ENCODE peak calls at places on chromosomes 5 and 9, in five cellular contexts. C is CD4-positive, CD25-positive, alpha-beta regulatory T cell; X is MM.1S; B is gastrocnemius medialis; V is HFF-Myc. Y is an unnamed sample.

GRCh38 chr9:124774131-124774978 is 2.6 kb upstream of the OLFML2A start:
- DNase-seq in C (peak; percentile 67), X (peak; percentile 66), B (peak; percentile 79), V (peak; percentile 70), Y (peak; percentile 86)

GRCh38 chr9:2574215-2574614 is 47.4 kb upstream of the VLDLR start:
- DNase-seq in C (no peak), X (no peak), B (no peak), V (no peak), Y (no peak)

GRCh38 chr9:73643379-73644013 is 491.8 kb downstream of the ANXA1 start:
- DNase-seq in C (no peak), X (no peak), B (no peak), V (no peak), Y (peak; percentile 85)

GRCh38 chr9:5013379-5013778 is 28.3 kb downstream of the JAK2 start:
- DNase-seq in C (no peak), X (no peak), B (no peak), V (no peak), Y (peak; percentile 36)

GRCh38 chr9:134864821-134865190 is 15.8 kb upstream of the FCN2 start:
- DNase-seq in C (no peak), X (no peak), B (no peak), V (no peak), Y (no peak)

GRCh38 chr9:76394896-76395244 is 644 bp upstream of the RFK start:
- DNase-seq in C (peak; percentile 43), X (peak; percentile 66), B (peak; percentile 62), V (no peak), Y (no peak)

GRCh38 chr9:86135374-86135773 is 36.0 kb upstream of the GOLM1 start:
- DNase-seq in C (no peak), X (no peak), B (no peak), V (no peak), Y (no peak)

GRCh38 chr9:90969021-90969675 is 167.5 kb downstream of the SYK start:
- DNase-seq in C (no peak), X (peak; percentile 3), B (no peak), V (no peak), Y (no peak)

GRCh38 chr5:122156724-122157325 is 27.5 kb downstream of the ZNF474 start:
- DNase-seq in C (no peak), X (peak; percentile 54), B (no peak), V (no peak), Y (peak; percentile 89)

GRCh38 chr9:113564804-113565237 is 101.3 kb downstream of the RGS3 start:
- DNase-seq in C (no peak), X (no peak), B (peak; percentile 45), V (no peak), Y (peak; percentile 70)

GRCh38 chr5:14663734-14664269 is 716 bp upstream of the OTULIN start:
- DNase-seq in C (no peak), X (peak; percentile 70), B (no peak), V (no peak), Y (peak; percentile 44)

GRCh38 chr5:78008356-78008967 is 232.3 kb upstream of the TBCA start:
- DNase-seq in C (no peak), X (peak; percentile 55), B (no peak), V (peak; percentile 9), Y (peak; percentile 76)

GRCh38 chr5:35478856-35479682 is 138.6 kb upstream of the SPEF2 start:
- DNase-seq in C (no peak), X (peak; percentile 73), B (no peak), V (no peak), Y (peak; percentile 67)

GRCh38 chr5:72849546-72849945 is 33.1 kb downstream of the TNPO1 start:
- DNase-seq in C (no peak), X (no peak), B (no peak), V (no peak), Y (no peak)

GRCh38 chr5:72848474-72849428 is 32.3 kb downstream of the TNPO1 start:
- DNase-seq in C (peak; percentile 46), X (peak; percentile 58), B (peak; percentile 52), V (no peak), Y (peak; percentile 44)

GRCh38 chr5:72852356-72852755 is 35.9 kb downstream of the TNPO1 start:
- DNase-seq in C (no peak), X (no peak), B (no peak), V (no peak), Y (no peak)

GRCh38 chr5:72847989-72848473 is 31.6 kb downstream of the TNPO1 start:
- DNase-seq in C (peak; percentile 73), X (peak; percentile 90), B (peak; percentile 92), V (peak; percentile 85), Y (peak; percentile 94)

GRCh38 chr5:72850113-72850512 is 33.7 kb downstream of the TNPO1 start:
- DNase-seq in C (no peak), X (no peak), B (no peak), V (no peak), Y (no peak)
- H3K4me3 ChIP-seq in C (peak overlapping the region; percentile 96), X (peak overlapping the region; percentile 88), B (peak overlapping the region; percentile 90), V (peak overlapping the region; percentile 82), Y (peak overlapping the region; percentile 87)

DNA sequence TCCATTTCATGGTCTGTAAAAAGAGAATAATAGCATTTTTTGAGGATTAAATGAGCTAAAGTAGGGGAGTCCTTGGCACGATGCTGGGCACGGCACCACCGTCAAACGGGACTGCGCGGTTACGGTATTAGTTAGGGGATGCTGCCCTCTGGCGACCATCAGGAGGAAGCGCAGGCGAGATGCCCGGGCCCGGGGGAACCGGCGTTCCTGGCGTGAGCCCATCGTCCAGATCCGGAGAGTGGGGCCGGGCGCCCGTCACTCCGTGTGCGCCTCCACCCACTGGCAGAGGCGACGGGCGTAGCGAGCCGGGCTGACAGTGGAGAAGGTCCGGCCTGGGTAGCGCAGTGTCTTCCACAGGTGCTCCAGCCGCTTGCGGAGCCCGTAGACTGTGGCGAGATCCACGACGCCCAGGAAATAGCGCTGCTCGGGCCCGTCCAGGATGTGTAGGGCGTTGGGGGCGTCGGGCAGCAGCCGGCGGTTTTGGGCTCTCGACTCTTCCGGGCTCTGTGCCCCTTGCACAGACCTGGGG is 4.8 kb upstream of the ST6GALNAC4 start:
- DNase-seq in C (peak; percentile 67), X (peak; percentile 63), B (peak; percentile 67), V (no peak), Y (peak; percentile 54)
- H3K4me3 ChIP-seq in C (no peak overlapping the region), X (peak overlapping the region; percentile 27), B (peak overlapping the region; percentile 29), V (no peak overlapping the region), Y (no peak overlapping the region)

GRCh38 chr5:88876714-88877113 is 6.3 kb downstream of the MEF2C start:
- DNase-seq in C (no peak), X (no peak), B (no peak), V (no peak), Y (no peak)
- H3K4me3 ChIP-seq in C (no peak overlapping the region), X (peak overlapping the region; percentile 79), B (no peak overlapping the region), V (no peak overlapping the region), Y (no peak overlapping the region)

DNA sequence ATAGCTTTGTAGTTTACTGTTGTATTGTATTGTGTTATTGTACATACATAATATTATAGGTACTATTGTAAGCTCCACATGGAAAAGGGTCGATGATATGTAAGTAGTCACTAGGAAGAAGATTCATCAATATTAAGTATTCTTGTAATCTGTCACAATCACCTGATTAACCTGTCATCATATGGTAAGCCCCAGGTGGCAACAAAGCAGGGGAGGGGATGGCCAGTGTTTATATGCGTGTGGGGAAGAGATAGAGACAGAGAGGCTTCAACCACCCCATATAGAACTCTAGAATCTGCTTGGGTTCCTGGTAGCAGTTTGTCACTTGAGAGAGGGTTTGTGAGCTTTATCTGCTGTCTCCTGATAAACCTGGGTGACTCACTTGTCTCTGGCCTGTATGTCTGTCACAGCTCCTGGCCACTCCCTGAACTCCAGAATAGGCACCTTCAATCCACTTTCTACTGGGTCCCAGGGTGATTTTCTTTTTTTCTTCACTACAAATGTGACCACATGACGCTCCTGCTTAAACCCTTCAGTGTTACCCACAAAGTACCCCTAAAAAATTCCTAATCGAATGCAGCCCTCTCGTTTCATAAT is 48.9 kb upstream of the CPEB4 start:
- DNase-seq in C (no peak), X (no peak), B (no peak), V (no peak), Y (no peak)
- H3K4me3 ChIP-seq in C (no peak overlapping the region), X (no peak overlapping the region), B (no peak overlapping the region), V (no peak overlapping the region), Y (no peak overlapping the region)

GRCh38 chr5:153084476-153084875 is 406.0 kb upstream of the GRIA1 start:
- DNase-seq in C (no peak), X (no peak), B (no peak), V (no peak), Y (no peak)

GRCh38 chr5:153094333-153094732 is 396.1 kb upstream of the GRIA1 start:
- DNase-seq in C (no peak), X (no peak), B (no peak), V (no peak), Y (no peak)

GRCh38 chr5:153088538-153088937 is 401.9 kb upstream of the GRIA1 start:
- DNase-seq in C (no peak), X (no peak), B (no peak), V (no peak), Y (no peak)
- H3K4me3 ChIP-seq in C (no peak overlapping the region), X (no peak overlapping the region), B (no peak overlapping the region), V (no peak overlapping the region), Y (no peak overlapping the region)

DNA sequence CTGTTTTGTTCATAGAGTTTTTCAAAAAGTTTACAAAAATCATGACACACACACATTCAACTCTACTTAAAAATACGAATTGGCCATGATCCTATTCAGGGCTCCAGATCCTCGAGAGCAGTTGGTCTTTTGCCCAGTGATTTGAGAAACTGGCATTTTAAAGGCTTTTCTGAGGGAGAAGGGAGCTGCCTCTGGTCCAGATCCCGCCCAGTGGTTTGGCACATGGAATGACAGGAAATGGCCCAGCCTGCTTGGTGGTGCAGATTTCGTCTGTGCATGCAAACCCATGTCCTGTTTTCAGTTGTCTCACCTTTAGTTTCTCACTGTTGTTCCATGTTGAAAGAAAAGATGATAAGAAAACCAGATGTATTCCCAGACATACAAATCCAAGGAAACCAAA is 3.6 kb downstream of the CAMK4 start:
- DNase-seq in C (no peak), X (no peak), B (no peak), V (peak; percentile 15), Y (no peak)
- H3K4me3 ChIP-seq in C (peak overlapping the region; percentile 98), X (no peak overlapping the region), B (no peak overlapping the region), V (no peak overlapping the region), Y (no peak overlapping the region)

GRCh38 chr5:132207783-132208182 is 19.9 kb downstream of the P4HA2 start:
- DNase-seq in C (no peak), X (no peak), B (no peak), V (no peak), Y (peak; percentile 64)
- H3K4me3 ChIP-seq in C (no peak overlapping the region), X (no peak overlapping the region), B (no peak overlapping the region), V (no peak overlapping the region), Y (no peak overlapping the region)

GRCh38 chr5:138974227-138975063 is 99.3 kb upstream of the LRRTM2 start:
- DNase-seq in C (no peak), X (no peak), B (peak; percentile 39), V (no peak), Y (peak; percentile 49)
- H3K4me3 ChIP-seq in C (no peak overlapping the region), X (no peak overlapping the region), B (no peak overlapping the region), V (no peak overlapping the region), Y (no peak overlapping the region)

GRCh38 chr5:92836861-92837755 is 743.9 kb downstream of the NR2F1-AS1 start:
- DNase-seq in C (no peak), X (no peak), B (no peak), V (peak; percentile 1), Y (peak; percentile 69)
- H3K4me3 ChIP-seq in C (no peak overlapping the region), X (no peak overlapping the region), B (no peak overlapping the region), V (no peak overlapping the region), Y (no peak overlapping the region)